ENCODE peak calls at places on chromosomes 1 and 21, in five cellular contexts. Z is activated CD4-positive, alpha-beta T cell treated with anti-CD3 and anti-CD28 coated beads, Interleukin-2, amount 10 ng/mL, durations not matched to agents 7 days and 5 days; M is cardiac fibroblast; Y is T-cell; G is smooth muscle cell of the brain vasculature. R is an unnamed sample.

GRCh38 chr21:33871171-33871570 is 44.4 kb downstream of the ATP5PO start:
- DNase-seq in Z (no peak), M (peak), Y (no peak), G (no peak), R (no peak)

GRCh38 chr1:203089001-203089650 is 3.3 kb upstream of the MYOG start:
- DNase-seq in Z (peak), M (no peak), Y (no peak), G (no peak), R (peak)

GRCh38 chr1:36446261-36446660 is 4.0 kb downstream of the OSCP1 start:
- DNase-seq in Z (peak), M (no peak), Y (no peak), G (no peak), R (peak)

GRCh38 chr1:64133036-64133435 is 70.4 kb upstream of the UBE2U start:
- DNase-seq in Z (no peak), M (peak), Y (no peak), G (peak), R (no peak)

GRCh38 chr1:57026942-57027341 is 61.1 kb upstream of the C8B start:
- DNase-seq in Z (no peak), M (no peak), Y (no peak), G (no peak), R (no peak)

GRCh38 chr1:89041055-89041707 is 18.5 kb upstream of the GBP3 start:
- DNase-seq in Z (no peak), M (peak), Y (no peak), G (no peak), R (no peak)

GRCh38 chr1:198333744-198334143 is 176.9 kb downstream of the NEK7 start:
- DNase-seq in Z (no peak), M (peak), Y (no peak), G (no peak), R (no peak)

GRCh38 chr1:77370588-77371306 is 88.9 kb downstream of the AK5 start:
- DNase-seq in Z (no peak), M (peak), Y (no peak), G (peak), R (no peak)

GRCh38 chr1:58548381-58548780 is 1.9 kb upstream of the OMA1 start:
- DNase-seq in Z (no peak), M (peak), Y (no peak), G (no peak), R (no peak)

GRCh38 chr1:44327679-44328491 is 27.2 kb downstream of the ERI3 start:
- DNase-seq in Z (no peak), M (peak), Y (no peak), G (peak), R (no peak)

GRCh38 chr1:113670650-113671049 is 88.6 kb downstream of the PHTF1 start:
- DNase-seq in Z (no peak), M (no peak), Y (no peak), G (no peak), R (no peak)

GRCh38 chr1:64073705-64074104 is 129.7 kb upstream of the UBE2U start:
- DNase-seq in Z (no peak), M (no peak), Y (no peak), G (no peak), R (no peak)

GRCh38 chr1:34781071-34781843 is at the start of gene GJB3:
- DNase-seq in Z (no peak), M (no peak), Y (no peak), G (no peak), R (no peak)

GRCh38 chr1:110645962-110646735 is 28.6 kb downstream of the KCNA3 start:
- DNase-seq in Z (no peak), M (peak), Y (no peak), G (no peak), R (no peak)

GRCh38 chr1:9191216-9191615 is 43.4 kb upstream of the H6PD start:
- DNase-seq in Z (no peak), M (no peak), Y (no peak), G (no peak), R (no peak)

GRCh38 chr21:26127918-26128317 is 42.7 kb downstream of the APP start:
- DNase-seq in Z (no peak), M (peak), Y (no peak), G (no peak), R (no peak)

GRCh38 chr1:31745898-31746668 is 18.1 kb downstream of the ADGRB2 start:
- DNase-seq in Z (no peak), M (no peak), Y (no peak), G (no peak), R (no peak)

GRCh38 chr1:37515185-37516034 is 844 bp upstream of the MEAF6 start:
- DNase-seq in Z (no peak), M (no peak), Y (no peak), G (no peak), R (no peak)

GRCh38 chr1:91335607-91336006 is 69.0 kb downstream of the HFM1 start:
- DNase-seq in Z (no peak), M (no peak), Y (no peak), G (no peak), R (no peak)

GRCh38 chr1:15016526-15016925 is 137.0 kb upstream of the TMEM51 start:
- DNase-seq in Z (no peak), M (no peak), Y (no peak), G (no peak), R (no peak)

GRCh38 chr1:89616844-89617627 is 15.9 kb upstream of the LRRC8C start:
- DNase-seq in Z (no peak), M (no peak), Y (no peak), G (no peak), R (no peak)

GRCh38 chr1:216688127-216688657 is 35.0 kb downstream of the ESRRG start:
- DNase-seq in Z (no peak), M (no peak), Y (no peak), G (no peak), R (no peak)

GRCh38 chr1:237492359-237492758 is 398.4 kb downstream of the ZP4 start:
- DNase-seq in Z (no peak), M (no peak), Y (no peak), G (no peak), R (no peak)

GRCh38 chr1:180946537-180947507 is 34.1 kb downstream of the KIAA1614 start:
- DNase-seq in Z (no peak), M (no peak), Y (no peak), G (no peak), R (no peak)

GRCh38 chr1:4726620-4727341 is 72.4 kb downstream of the AJAP1 start:
- DNase-seq in Z (no peak), M (no peak), Y (no peak), G (no peak), R (no peak)

GRCh38 chr1:65372557-65372956 is 47.9 kb upstream of the LEPR start:
- DNase-seq in Z (no peak), M (peak), Y (no peak), G (no peak), R (no peak)

GRCh38 chr1:23062271-23062670 is 43.0 kb downstream of the KDM1A start:
- DNase-seq in Z (no peak), M (peak), Y (no peak), G (no peak), R (no peak)

GRCh38 chr21:21158376-21158918 is 160.2 kb downstream of the NCAM2 start:
- DNase-seq in Z (no peak), M (no peak), Y (no peak), G (no peak), R (no peak)

GRCh38 chr21:33539612-33540011 is 2.3 kb downstream of the GART start:
- DNase-seq in Z (no peak), M (peak), Y (no peak), G (no peak), R (no peak)

GRCh38 chr21:44940116-44940631 is 345 bp downstream of the SLX9 start:
- DNase-seq in Z (no peak), M (no peak), Y (no peak), G (no peak), R (no peak)

GRCh38 chr1:218242171-218242570 is 42.9 kb upstream of the RRP15 start:
- DNase-seq in Z (no peak), M (no peak), Y (no peak), G (no peak), R (no peak)

GRCh38 chr21:26732442-26733221 is 112.6 kb downstream of the ADAMTS1 start:
- DNase-seq in Z (peak), M (peak), Y (no peak), G (no peak), R (no peak)

GRCh38 chr1:9151326-9151860 is 22.5 kb upstream of the GPR157 start:
- DNase-seq in Z (no peak), M (no peak), Y (no peak), G (no peak), R (no peak)

GRCh38 chr1:6770727-6771567 is 14.3 kb upstream of the CAMTA1 start:
- DNase-seq in Z (no peak), M (peak), Y (no peak), G (no peak), R (no peak)

GRCh38 chr21:15000076-15000475 is 64.7 kb downstream of the NRIP1 start:
- DNase-seq in Z (no peak), M (peak), Y (no peak), G (no peak), R (no peak)

GRCh38 chr1:116820362-116820761 is 66.1 kb downstream of the CD2 start:
- DNase-seq in Z (no peak), M (peak), Y (no peak), G (no peak), R (no peak)

GRCh38 chr1:227268943-227269342 is 49.3 kb downstream of the CDC42BPA start:
- DNase-seq in Z (no peak), M (peak), Y (no peak), G (no peak), R (no peak)

GRCh38 chr21:42376338-42376982 is 10.1 kb upstream of the TFF1 start:
- DNase-seq in Z (no peak), M (no peak), Y (no peak), G (no peak), R (no peak)

GRCh38 chr1:44511769-44512168 is 106.7 kb downstream of the RNF220 start:
- DNase-seq in Z (no peak), M (no peak), Y (no peak), G (no peak), R (no peak)

GRCh38 chr1:159598196-159598595 is 10.6 kb downstream of the APCS start:
- DNase-seq in Z (no peak), M (peak), Y (no peak), G (no peak), R (no peak)